ENCODE peak calls at places on chromosomes 5 and 9, in five cellular contexts. One of them, this sample, is unnamed.

GRCh38 chr5:154164182-154164581 is 26.4 kb upstream of the GALNT10 start:
- DNase-seq in WTC11: no peak
- DNase-seq in cardiac fibroblast: no peak
- DNase-seq in fibroblast of the conjunctiva: no peak
- DNase-seq in cerebellar nuclear complex: no peak
- DNase-seq in this sample: no peak

GRCh38 chr9:129773262-129774048 is 20.6 kb upstream of the PTGES start:
- DNase-seq in WTC11: no peak
- DNase-seq in cardiac fibroblast: peak; percentile 83
- DNase-seq in fibroblast of the conjunctiva: no peak
- DNase-seq in cerebellar nuclear complex: no peak
- DNase-seq in this sample: no peak

GRCh38 chr5:152456815-152457443 is 51.9 kb upstream of the NMUR2 start:
- DNase-seq in WTC11: no peak
- DNase-seq in cardiac fibroblast: no peak
- DNase-seq in fibroblast of the conjunctiva: no peak
- DNase-seq in cerebellar nuclear complex: no peak
- DNase-seq in this sample: no peak

GRCh38 chr9:111599092-111599947 is at the start of gene PTGR1:
- DNase-seq in WTC11: peak; percentile 79
- DNase-seq in cardiac fibroblast: peak; percentile 89
- DNase-seq in fibroblast of the conjunctiva: peak; percentile 76
- DNase-seq in cerebellar nuclear complex: peak; percentile 41
- DNase-seq in this sample: peak; percentile 56

GRCh38 chr9:135039266-135039870 is 48.1 kb upstream of the OLFM1 start:
- DNase-seq in WTC11: no peak
- DNase-seq in cardiac fibroblast: no peak
- DNase-seq in fibroblast of the conjunctiva: no peak
- DNase-seq in cerebellar nuclear complex: no peak
- DNase-seq in this sample: no peak

GRCh38 chr5:81748556-81748955 is 2.3 kb downstream of the SSBP2 start:
- DNase-seq in WTC11: no peak
- DNase-seq in cardiac fibroblast: peak; percentile 12
- DNase-seq in fibroblast of the conjunctiva: no peak
- DNase-seq in cerebellar nuclear complex: no peak
- DNase-seq in this sample: no peak

GRCh38 chr5:173969167-173970049 is 19.6 kb upstream of the C5orf47 start:
- DNase-seq in WTC11: no peak
- DNase-seq in cardiac fibroblast: peak; percentile 79
- DNase-seq in fibroblast of the conjunctiva: peak; percentile 3
- DNase-seq in cerebellar nuclear complex: no peak
- DNase-seq in this sample: no peak

GRCh38 chr9:131398204-131398603 is 4.3 kb downstream of the PRRC2B start:
- DNase-seq in WTC11: no peak
- DNase-seq in cardiac fibroblast: no peak
- DNase-seq in fibroblast of the conjunctiva: no peak
- DNase-seq in cerebellar nuclear complex: no peak
- DNase-seq in this sample: no peak

GRCh38 chr5:152274206-152274605 is 130.9 kb downstream of the NMUR2 start:
- DNase-seq in WTC11: no peak
- DNase-seq in cardiac fibroblast: no peak
- DNase-seq in fibroblast of the conjunctiva: no peak
- DNase-seq in cerebellar nuclear complex: no peak
- DNase-seq in this sample: no peak

GRCh38 chr5:108715408-108715807 is 32.3 kb upstream of the FER start:
- DNase-seq in WTC11: no peak
- DNase-seq in cardiac fibroblast: no peak
- DNase-seq in fibroblast of the conjunctiva: no peak
- DNase-seq in cerebellar nuclear complex: no peak
- DNase-seq in this sample: no peak

GRCh38 chr5:156593546-156593945 is 256.5 kb upstream of the PPP1R2B start:
- DNase-seq in WTC11: no peak
- DNase-seq in cardiac fibroblast: no peak
- DNase-seq in fibroblast of the conjunctiva: no peak
- DNase-seq in cerebellar nuclear complex: no peak
- DNase-seq in this sample: no peak

GRCh38 chr9:6538666-6539071 is 106.9 kb downstream of the GLDC start:
- DNase-seq in WTC11: no peak
- DNase-seq in cardiac fibroblast: peak; percentile 64
- DNase-seq in fibroblast of the conjunctiva: no peak
- DNase-seq in cerebellar nuclear complex: no peak
- DNase-seq in this sample: no peak

GRCh38 chr5:174311531-174312269 is 266.2 kb downstream of the NSG2 start:
- DNase-seq in WTC11: peak; percentile 90
- DNase-seq in cardiac fibroblast: peak; percentile 58
- DNase-seq in fibroblast of the conjunctiva: no peak
- DNase-seq in cerebellar nuclear complex: peak; percentile 17
- DNase-seq in this sample: no peak

GRCh38 chr5:174355208-174355612 is 309.7 kb downstream of the NSG2 start:
- DNase-seq in WTC11: no peak
- DNase-seq in cardiac fibroblast: peak; percentile 87
- DNase-seq in fibroblast of the conjunctiva: peak; percentile 6
- DNase-seq in cerebellar nuclear complex: no peak
- DNase-seq in this sample: no peak

GRCh38 chr9:124309665-124310064 is 51.9 kb downstream of the NEK6 start:
- DNase-seq in WTC11: no peak
- DNase-seq in cardiac fibroblast: peak; percentile 98
- DNase-seq in fibroblast of the conjunctiva: peak; percentile 80
- DNase-seq in cerebellar nuclear complex: no peak
- DNase-seq in this sample: peak; percentile 28

GRCh38 chr9:128747233-128747632 is 23.3 kb upstream of the ZDHHC12 start:
- DNase-seq in WTC11: no peak
- DNase-seq in cardiac fibroblast: no peak
- DNase-seq in fibroblast of the conjunctiva: no peak
- DNase-seq in cerebellar nuclear complex: no peak
- DNase-seq in this sample: no peak

GRCh38 chr5:112186401-112186990 is 232.6 kb downstream of the EPB41L4A start:
- DNase-seq in WTC11: no peak
- DNase-seq in cardiac fibroblast: peak; percentile 67
- DNase-seq in fibroblast of the conjunctiva: peak; percentile 26
- DNase-seq in cerebellar nuclear complex: no peak
- DNase-seq in this sample: no peak

GRCh38 chr9:72485821-72486605 is 35.4 kb upstream of the TMC1 start:
- DNase-seq in WTC11: no peak
- DNase-seq in cardiac fibroblast: peak; percentile 50
- DNase-seq in fibroblast of the conjunctiva: peak; percentile 12
- DNase-seq in cerebellar nuclear complex: no peak
- DNase-seq in this sample: no peak

GRCh38 chr9:129968690-129969485 is 74.1 kb downstream of the FNBP1 start:
- DNase-seq in WTC11: no peak
- DNase-seq in cardiac fibroblast: peak; percentile 84
- DNase-seq in fibroblast of the conjunctiva: peak; percentile 75
- DNase-seq in cerebellar nuclear complex: no peak
- DNase-seq in this sample: no peak

GRCh38 chr9:130867556-130867955 is 29.1 kb downstream of the QRFP start:
- DNase-seq in WTC11: no peak
- DNase-seq in cardiac fibroblast: no peak
- DNase-seq in fibroblast of the conjunctiva: no peak
- DNase-seq in cerebellar nuclear complex: no peak
- DNase-seq in this sample: no peak

GRCh38 chr9:131148966-131149677 is 23.7 kb downstream of the NUP214 start:
- DNase-seq in WTC11: no peak
- DNase-seq in cardiac fibroblast: no peak
- DNase-seq in fibroblast of the conjunctiva: no peak
- DNase-seq in cerebellar nuclear complex: no peak
- DNase-seq in this sample: no peak

GRCh38 chr9:128703616-128704355 is 1.5 kb downstream of the PKN3 start:
- DNase-seq in WTC11: peak; percentile 10
- DNase-seq in cardiac fibroblast: no peak
- DNase-seq in fibroblast of the conjunctiva: no peak
- DNase-seq in cerebellar nuclear complex: no peak
- DNase-seq in this sample: no peak

GRCh38 chr9:91659529-91660294 is 236.1 kb upstream of the NFIL3 start:
- DNase-seq in WTC11: peak; percentile 46
- DNase-seq in cardiac fibroblast: no peak
- DNase-seq in fibroblast of the conjunctiva: peak; percentile 14
- DNase-seq in cerebellar nuclear complex: no peak
- DNase-seq in this sample: no peak

GRCh38 chr5:143593723-143594122 is 190.2 kb upstream of the NR3C1 start:
- DNase-seq in WTC11: no peak
- DNase-seq in cardiac fibroblast: no peak
- DNase-seq in fibroblast of the conjunctiva: no peak
- DNase-seq in cerebellar nuclear complex: no peak
- DNase-seq in this sample: no peak

GRCh38 chr9:2622361-2623045 is 916 bp downstream of the VLDLR start:
- DNase-seq in WTC11: peak; percentile 28
- DNase-seq in cardiac fibroblast: peak; percentile 22
- DNase-seq in fibroblast of the conjunctiva: no peak
- DNase-seq in cerebellar nuclear complex: no peak
- DNase-seq in this sample: no peak

GRCh38 chr5:73135429-73136276 is 15.3 kb downstream of the TMEM171 start:
- DNase-seq in WTC11: peak; percentile 36
- DNase-seq in cardiac fibroblast: peak; percentile 48
- DNase-seq in fibroblast of the conjunctiva: no peak
- DNase-seq in cerebellar nuclear complex: no peak
- DNase-seq in this sample: no peak

GRCh38 chr5:179530069-179530998 is 20.0 kb upstream of the RUFY1 start:
- DNase-seq in WTC11: peak; percentile 78
- DNase-seq in cardiac fibroblast: peak; percentile 40
- DNase-seq in fibroblast of the conjunctiva: no peak
- DNase-seq in cerebellar nuclear complex: no peak
- DNase-seq in this sample: no peak

GRCh38 chr9:127562841-127563523 is 49.1 kb upstream of the STXBP1 start:
- DNase-seq in WTC11: no peak
- DNase-seq in cardiac fibroblast: peak; percentile 76
- DNase-seq in fibroblast of the conjunctiva: no peak
- DNase-seq in cerebellar nuclear complex: no peak
- DNase-seq in this sample: no peak

GRCh38 chr5:142324377-142324870 is 397 bp downstream of the SPRY4 start:
- DNase-seq in WTC11: no peak
- DNase-seq in cardiac fibroblast: no peak
- DNase-seq in fibroblast of the conjunctiva: no peak
- DNase-seq in cerebellar nuclear complex: no peak
- DNase-seq in this sample: no peak

GRCh38 chr9:113381909-113382411 is 5.2 kb upstream of the HDHD3 start:
- DNase-seq in WTC11: no peak
- DNase-seq in cardiac fibroblast: no peak
- DNase-seq in fibroblast of the conjunctiva: no peak
- DNase-seq in cerebellar nuclear complex: no peak
- DNase-seq in this sample: no peak

GRCh38 chr5:54302267-54302687 is 8.1 kb downstream of the ARL15 start:
- DNase-seq in WTC11: no peak
- DNase-seq in cardiac fibroblast: peak; percentile 54
- DNase-seq in fibroblast of the conjunctiva: no peak
- DNase-seq in cerebellar nuclear complex: no peak
- DNase-seq in this sample: no peak